ENCODE peak calls at places on chromosomes 11 and 22, in seven cellular contexts. One of them, this sample, is unnamed.

GRCh38 chr11:75023446-75024067 is 34.8 kb downstream of the NEU3 start:
- DNase-seq in HepG2: no peak
- DNase-seq in HCT116: no peak
- DNase-seq in SK-N-SH: no peak
- DNase-seq in H1: no peak
- DNase-seq in GM12878: no peak
- DNase-seq in K562: no peak
- DNase-seq in this sample: no peak

GRCh38 chr11:32888805-32889204 is 3.8 kb upstream of the QSER1 start:
- DNase-seq in HepG2: no peak
- DNase-seq in HCT116: no peak
- DNase-seq in SK-N-SH: no peak
- DNase-seq in H1: no peak
- DNase-seq in GM12878: no peak
- DNase-seq in K562: no peak
- DNase-seq in this sample: no peak

GRCh38 chr11:67584205-67584880 is 731 bp downstream of the GSTP1 start:
- DNase-seq in HepG2: no peak
- DNase-seq in HCT116: no peak
- DNase-seq in SK-N-SH: peak; percentile 80
- DNase-seq in H1: no peak
- DNase-seq in GM12878: no peak
- DNase-seq in K562: peak; percentile 72
- DNase-seq in this sample: no peak

GRCh38 chr22:29353860-29354259 is 34.5 kb downstream of the AP1B1 start:
- DNase-seq in HepG2: no peak
- DNase-seq in HCT116: no peak
- DNase-seq in SK-N-SH: no peak
- DNase-seq in H1: no peak
- DNase-seq in GM12878: no peak
- DNase-seq in K562: no peak
- DNase-seq in this sample: no peak

GRCh38 chr22:48794906-48795305 is 1032.8 kb downstream of the BRD1 start:
- DNase-seq in HepG2: no peak
- DNase-seq in HCT116: no peak
- DNase-seq in SK-N-SH: no peak
- DNase-seq in H1: no peak
- DNase-seq in GM12878: no peak
- DNase-seq in K562: no peak
- DNase-seq in this sample: no peak

GRCh38 chr22:33519140-33519973 is 400.9 kb downstream of the LARGE1 start:
- DNase-seq in HepG2: peak; percentile 73
- DNase-seq in HCT116: no peak
- DNase-seq in SK-N-SH: peak; percentile 69
- DNase-seq in H1: no peak
- DNase-seq in GM12878: peak; percentile 37
- DNase-seq in K562: peak; percentile 14
- DNase-seq in this sample: peak; percentile 32

GRCh38 chr11:70848243-70848750 is 404.1 kb downstream of the SHANK2 start:
- DNase-seq in HepG2: no peak
- DNase-seq in HCT116: no peak
- DNase-seq in SK-N-SH: no peak
- DNase-seq in H1: no peak
- DNase-seq in GM12878: no peak
- DNase-seq in K562: no peak
- DNase-seq in this sample: no peak

GRCh38 chr11:113162590-113162961 is 151.8 kb upstream of the TTC12 start:
- DNase-seq in HepG2: no peak
- DNase-seq in HCT116: no peak
- DNase-seq in SK-N-SH: no peak
- DNase-seq in H1: no peak
- DNase-seq in GM12878: no peak
- DNase-seq in K562: peak; percentile 12
- DNase-seq in this sample: no peak

GRCh38 chr22:42844756-42845155 is 12.3 kb downstream of the ARFGAP3 start:
- DNase-seq in HepG2: no peak
- DNase-seq in HCT116: peak; percentile 26
- DNase-seq in SK-N-SH: no peak
- DNase-seq in H1: no peak
- DNase-seq in GM12878: no peak
- DNase-seq in K562: no peak
- DNase-seq in this sample: no peak

GRCh38 chr22:21657361-21658118 is 8.3 kb upstream of the PPIL2 start:
- DNase-seq in HepG2: peak; percentile 70
- DNase-seq in HCT116: peak; percentile 31
- DNase-seq in SK-N-SH: peak; percentile 95
- DNase-seq in H1: no peak
- DNase-seq in GM12878: peak; percentile 39
- DNase-seq in K562: peak; percentile 100
- DNase-seq in this sample: no peak

GRCh38 chr11:117807482-117808272 is 10.7 kb upstream of the DSCAML1 start:
- DNase-seq in HepG2: no peak
- DNase-seq in HCT116: peak; percentile 38
- DNase-seq in SK-N-SH: peak; percentile 79
- DNase-seq in H1: no peak
- DNase-seq in GM12878: no peak
- DNase-seq in K562: peak; percentile 81
- DNase-seq in this sample: no peak

GRCh38 chr22:32469799-32470212 is 4.8 kb upstream of the FBXO7 start:
- DNase-seq in HepG2: no peak
- DNase-seq in HCT116: peak; percentile 13
- DNase-seq in SK-N-SH: peak; percentile 74
- DNase-seq in H1: no peak
- DNase-seq in GM12878: no peak
- DNase-seq in K562: peak; percentile 47
- DNase-seq in this sample: no peak

GRCh38 chr11:111707039-111707690 is 59.0 kb downstream of the PPP2R1B start:
- DNase-seq in HepG2: peak; percentile 24
- DNase-seq in HCT116: no peak
- DNase-seq in SK-N-SH: no peak
- DNase-seq in H1: no peak
- DNase-seq in GM12878: no peak
- DNase-seq in K562: no peak
- DNase-seq in this sample: no peak

GRCh38 chr11:133894956-133895549 is 49.7 kb upstream of the SPATA19 start:
- DNase-seq in HepG2: no peak
- DNase-seq in HCT116: no peak
- DNase-seq in SK-N-SH: peak; percentile 18
- DNase-seq in H1: no peak
- DNase-seq in GM12878: peak; percentile 24
- DNase-seq in K562: no peak
- DNase-seq in this sample: peak; percentile 70
- TF ChIP-seq YY1 in HepG2: no peak
- TF ChIP-seq YY1 in HCT116: no peak
- TF ChIP-seq YY1 in SK-N-SH: no peak
- TF ChIP-seq YY1 in H1: no peak
- TF ChIP-seq YY1 in GM12878: no peak
- TF ChIP-seq YY1 in K562: no peak
- TF ChIP-seq YY1 in this sample: no peak

DNA sequence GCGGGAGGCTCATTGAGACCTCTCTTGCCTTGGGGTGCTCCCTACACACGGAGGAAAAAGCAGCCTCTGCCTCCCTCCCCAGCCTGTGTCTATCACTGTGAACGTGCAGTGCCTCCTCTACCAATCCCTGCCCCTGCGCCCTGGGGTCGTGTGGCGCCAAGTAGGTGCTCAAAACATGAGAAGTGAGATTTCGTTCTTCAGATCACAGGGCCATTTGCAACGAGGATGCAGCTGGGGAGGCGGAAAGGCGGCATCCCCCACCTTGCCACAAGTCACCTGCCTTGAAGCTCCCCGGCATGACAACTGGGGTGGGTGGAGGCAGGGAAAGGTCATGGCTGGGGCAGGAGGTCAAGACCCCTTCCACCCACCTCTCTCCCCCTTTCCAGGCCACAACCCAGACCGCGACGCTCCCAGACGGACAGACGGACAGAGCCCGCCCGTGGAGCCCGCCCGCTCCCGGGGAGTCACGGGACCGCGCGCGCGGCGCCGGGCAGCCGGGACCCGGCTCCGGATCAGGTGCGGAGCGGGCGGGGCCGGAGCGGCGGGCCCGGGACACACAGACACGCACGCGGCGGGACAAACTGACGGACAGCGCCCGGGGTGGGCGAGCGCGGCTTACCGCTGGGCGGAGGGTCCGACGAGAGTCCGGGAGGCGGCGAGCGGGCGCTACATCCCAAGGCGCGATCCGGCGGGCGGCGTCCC is 487 bp downstream of the KCNJ4 start:
- DNase-seq in HepG2: no peak
- DNase-seq in HCT116: no peak
- DNase-seq in SK-N-SH: peak; percentile 54
- DNase-seq in H1: no peak
- DNase-seq in GM12878: no peak
- DNase-seq in K562: peak; percentile 54
- DNase-seq in this sample: no peak
- H3K27me3 ChIP-seq in HepG2: peaks cover 79% of the 10 kb centered on the region
- H3K27me3 ChIP-seq in HCT116: no peaks in the 10 kb centered on the region
- H3K27me3 ChIP-seq in SK-N-SH: no peaks in the 10 kb centered on the region
- H3K27me3 ChIP-seq in H1: peaks cover 15% of the 10 kb centered on the region
- H3K27me3 ChIP-seq in GM12878: peaks cover 18% of the 10 kb centered on the region
- H3K27me3 ChIP-seq in K562: no peaks in the 10 kb centered on the region
- H3K27me3 ChIP-seq in this sample: peaks cover 64% of the 10 kb centered on the region

GRCh38 chr22:46942816-46943783 is 180.7 kb downstream of the TBC1D22A start:
- DNase-seq in HepG2: no peak
- DNase-seq in HCT116: no peak
- DNase-seq in SK-N-SH: no peak
- DNase-seq in H1: no peak
- DNase-seq in GM12878: no peak
- DNase-seq in K562: no peak
- DNase-seq in this sample: no peak
- TF ChIP-seq YY1 in HepG2: no peak
- TF ChIP-seq YY1 in HCT116: no peak
- TF ChIP-seq YY1 in SK-N-SH: no peak
- TF ChIP-seq YY1 in H1: no peak
- TF ChIP-seq YY1 in GM12878: no peak
- TF ChIP-seq YY1 in K562: no peak
- TF ChIP-seq YY1 in this sample: no peak

GRCh38 chr11:61000426-61000825 is 28.9 kb downstream of the CD6 start:
- DNase-seq in HepG2: no peak
- DNase-seq in HCT116: no peak
- DNase-seq in SK-N-SH: no peak
- DNase-seq in H1: no peak
- DNase-seq in GM12878: no peak
- DNase-seq in K562: no peak
- DNase-seq in this sample: no peak

GRCh38 chr11:61007383-61007970 is 36.0 kb downstream of the CD6 start:
- DNase-seq in HepG2: no peak
- DNase-seq in HCT116: no peak
- DNase-seq in SK-N-SH: peak; percentile 78
- DNase-seq in H1: no peak
- DNase-seq in GM12878: no peak
- DNase-seq in K562: no peak
- DNase-seq in this sample: no peak

GRCh38 chr11:61004037-61004641 is 32.7 kb downstream of the CD6 start:
- DNase-seq in HepG2: no peak
- DNase-seq in HCT116: no peak
- DNase-seq in SK-N-SH: no peak
- DNase-seq in H1: no peak
- DNase-seq in GM12878: no peak
- DNase-seq in K562: no peak
- DNase-seq in this sample: no peak

GRCh38 chr11:61004841-61005240 is 33.4 kb downstream of the CD6 start:
- DNase-seq in HepG2: no peak
- DNase-seq in HCT116: no peak
- DNase-seq in SK-N-SH: no peak
- DNase-seq in H1: no peak
- DNase-seq in GM12878: no peak
- DNase-seq in K562: no peak
- DNase-seq in this sample: peak; percentile 40

GRCh38 chr11:61002598-61002997 is 31.1 kb downstream of the CD6 start:
- DNase-seq in HepG2: no peak
- DNase-seq in HCT116: no peak
- DNase-seq in SK-N-SH: no peak
- DNase-seq in H1: no peak
- DNase-seq in GM12878: no peak
- DNase-seq in K562: no peak
- DNase-seq in this sample: no peak
- H3K27me3 ChIP-seq in HepG2: peaks cover 49% of the 10 kb centered on the region
- H3K27me3 ChIP-seq in HCT116: peaks cover 3% of the 10 kb centered on the region
- H3K27me3 ChIP-seq in SK-N-SH: peaks cover 19% of the 10 kb centered on the region
- H3K27me3 ChIP-seq in H1: peaks cover 18% of the 10 kb centered on the region
- H3K27me3 ChIP-seq in GM12878: no peaks in the 10 kb centered on the region
- H3K27me3 ChIP-seq in K562: peaks cover 64% of the 10 kb centered on the region
- H3K27me3 ChIP-seq in this sample: peaks cover 18% of the 10 kb centered on the region

GRCh38 chr11:123378096-123378495 is 52.0 kb upstream of the GRAMD1B start:
- DNase-seq in HepG2: no peak
- DNase-seq in HCT116: no peak
- DNase-seq in SK-N-SH: no peak
- DNase-seq in H1: no peak
- DNase-seq in GM12878: no peak
- DNase-seq in K562: no peak
- DNase-seq in this sample: no peak
- TF ChIP-seq YY1 in HepG2: no peak
- TF ChIP-seq YY1 in HCT116: no peak
- TF ChIP-seq YY1 in SK-N-SH: no peak
- TF ChIP-seq YY1 in H1: no peak
- TF ChIP-seq YY1 in GM12878: no peak
- TF ChIP-seq YY1 in K562: no peak
- TF ChIP-seq YY1 in this sample: no peak